ENCODE peak calls at places on chromosomes 3 and 15, in eight cellular contexts. One of them, this sample, is unnamed.

GRCh38 chr3:126556637-126557414 is 1.9 kb downstream of the C3orf22 start:
- DNase-seq in NCI-H1092: no peak
- DNase-seq in HEK293T: no peak
- DNase-seq in SW 1271: no peak
- DNase-seq in cardiac fibroblast: no peak
- DNase-seq in CD8-positive, alpha-beta memory T cell: no peak
- DNase-seq in head of caudate nucleus: no peak
- DNase-seq in kidney epithelial cell: no peak
- DNase-seq in this sample: peak

GRCh38 chr3:73500321-73500720 is 124.4 kb downstream of the PDZRN3 start:
- DNase-seq in NCI-H1092: no peak
- DNase-seq in CD8-positive, alpha-beta memory T cell: no peak
- DNase-seq in head of caudate nucleus: no peak
- DNase-seq in SW 1271: no peak
- DNase-seq in kidney epithelial cell: no peak
- DNase-seq in HEK293T: no peak
- DNase-seq in cardiac fibroblast: no peak
- DNase-seq in this sample: no peak

GRCh38 chr3:188817103-188817919 is 354.5 kb upstream of the TPRG1 start:
- DNase-seq in CD8-positive, alpha-beta memory T cell: no peak
- DNase-seq in cardiac fibroblast: no peak
- DNase-seq in kidney epithelial cell: no peak
- DNase-seq in NCI-H1092: no peak
- DNase-seq in head of caudate nucleus: no peak
- DNase-seq in HEK293T: no peak
- DNase-seq in SW 1271: no peak
- DNase-seq in this sample: no peak

GRCh38 chr3:116135462-116135861 is 309.8 kb downstream of the LSAMP start:
- DNase-seq in kidney epithelial cell: peak
- DNase-seq in cardiac fibroblast: peak
- DNase-seq in HEK293T: no peak
- DNase-seq in CD8-positive, alpha-beta memory T cell: no peak
- DNase-seq in NCI-H1092: no peak
- DNase-seq in SW 1271: no peak
- DNase-seq in head of caudate nucleus: peak
- DNase-seq in this sample: no peak

GRCh38 chr3:135155228-135155627 is 360.2 kb downstream of the EPHB1 start:
- DNase-seq in cardiac fibroblast: no peak
- DNase-seq in kidney epithelial cell: no peak
- DNase-seq in NCI-H1092: no peak
- DNase-seq in SW 1271: no peak
- DNase-seq in CD8-positive, alpha-beta memory T cell: no peak
- DNase-seq in head of caudate nucleus: no peak
- DNase-seq in HEK293T: no peak
- DNase-seq in this sample: no peak

GRCh38 chr3:101383656-101384055 is 63.3 kb upstream of the IMPG2 start:
- DNase-seq in CD8-positive, alpha-beta memory T cell: no peak
- DNase-seq in cardiac fibroblast: no peak
- DNase-seq in NCI-H1092: no peak
- DNase-seq in kidney epithelial cell: no peak
- DNase-seq in SW 1271: no peak
- DNase-seq in HEK293T: no peak
- DNase-seq in head of caudate nucleus: no peak
- DNase-seq in this sample: no peak

GRCh38 chr15:72237286-72238224 is 6.6 kb upstream of the PKM start:
- DNase-seq in head of caudate nucleus: no peak
- DNase-seq in HEK293T: no peak
- DNase-seq in NCI-H1092: no peak
- DNase-seq in cardiac fibroblast: peak
- DNase-seq in kidney epithelial cell: peak
- DNase-seq in SW 1271: peak
- DNase-seq in CD8-positive, alpha-beta memory T cell: no peak
- DNase-seq in this sample: peak

GRCh38 chr3:62159693-62160092 is 213.7 kb downstream of the FEZF2 start:
- DNase-seq in CD8-positive, alpha-beta memory T cell: no peak
- DNase-seq in head of caudate nucleus: no peak
- DNase-seq in cardiac fibroblast: peak
- DNase-seq in HEK293T: no peak
- DNase-seq in NCI-H1092: no peak
- DNase-seq in kidney epithelial cell: no peak
- DNase-seq in SW 1271: no peak
- DNase-seq in this sample: no peak

GRCh38 chr15:78368671-78369070 is 28.5 kb downstream of the CRABP1 start:
- DNase-seq in head of caudate nucleus: peak
- DNase-seq in kidney epithelial cell: no peak
- DNase-seq in SW 1271: no peak
- DNase-seq in cardiac fibroblast: no peak
- DNase-seq in NCI-H1092: no peak
- DNase-seq in HEK293T: peak
- DNase-seq in CD8-positive, alpha-beta memory T cell: no peak
- DNase-seq in this sample: no peak

GRCh38 chr15:31606261-31606669 is 279.6 kb downstream of the KLF13 start:
- DNase-seq in cardiac fibroblast: no peak
- DNase-seq in NCI-H1092: no peak
- DNase-seq in CD8-positive, alpha-beta memory T cell: no peak
- DNase-seq in SW 1271: no peak
- DNase-seq in kidney epithelial cell: no peak
- DNase-seq in HEK293T: no peak
- DNase-seq in head of caudate nucleus: no peak
- DNase-seq in this sample: no peak

GRCh38 chr3:126125341-126125740 is 41.4 kb upstream of the SLC41A3 start:
- DNase-seq in SW 1271: no peak
- DNase-seq in HEK293T: no peak
- DNase-seq in CD8-positive, alpha-beta memory T cell: no peak
- DNase-seq in cardiac fibroblast: no peak
- DNase-seq in head of caudate nucleus: no peak
- DNase-seq in NCI-H1092: no peak
- DNase-seq in kidney epithelial cell: no peak
- DNase-seq in this sample: peak

GRCh38 chr3:42275217-42275616 is 9.2 kb upstream of the CCK start:
- DNase-seq in cardiac fibroblast: no peak
- DNase-seq in CD8-positive, alpha-beta memory T cell: no peak
- DNase-seq in NCI-H1092: no peak
- DNase-seq in head of caudate nucleus: no peak
- DNase-seq in kidney epithelial cell: no peak
- DNase-seq in SW 1271: no peak
- DNase-seq in HEK293T: no peak
- DNase-seq in this sample: no peak

GRCh38 chr3:101849714-101850326 is 506 bp downstream of the NFKBIZ start:
- DNase-seq in SW 1271: no peak
- DNase-seq in CD8-positive, alpha-beta memory T cell: peak
- DNase-seq in cardiac fibroblast: no peak
- DNase-seq in NCI-H1092: no peak
- DNase-seq in kidney epithelial cell: no peak
- DNase-seq in HEK293T: peak
- DNase-seq in head of caudate nucleus: peak
- DNase-seq in this sample: peak